ENCODE peak calls at places on chromosome 20, in eight cellular contexts. L is cardiac fibroblast, G is HT-29, A is fibroblast of mammary gland, O is Caco-2, M is foreskin keratinocyte, E is iris pigment epithelial cell, K is AG09309. F is an unnamed sample.

GRCh38 chr20:11270566-11270965 is 596.8 kb upstream of the JAG1 start:
- DNase-seq in E (no peak), O (no peak), A (no peak), L (no peak), K (no peak), M (peak; percentile 37), G (no peak), F (peak; percentile 21)

GRCh38 chr20:6580486-6580885 is 187.0 kb upstream of the BMP2 start:
- DNase-seq in A (peak; percentile 44), M (no peak), G (no peak), E (no peak), L (no peak), O (no peak), K (no peak), F (no peak)

GRCh38 chr20:52593634-52594033 is 378.5 kb upstream of the TSHZ2 start:
- DNase-seq in G (no peak), E (no peak), A (peak; percentile 37), L (no peak), O (no peak), M (no peak), K (peak; percentile 2), F (no peak)

GRCh38 chr20:43446361-43446879 is 11.3 kb upstream of the SRSF6 start:
- DNase-seq in O (peak; percentile 44), M (peak; percentile 65), E (no peak), L (no peak), K (no peak), G (no peak), A (peak; percentile 16), F (no peak)

GRCh38 chr20:62059926-62060630 is 5.6 kb downstream of the TAF4 start:
- DNase-seq in G (no peak), M (no peak), K (no peak), E (no peak), A (no peak), L (no peak), O (peak; percentile 39), F (no peak)

GRCh38 chr20:36542019-36542488 is 735 bp downstream of the MYL9 start:
- DNase-seq in L (peak; percentile 65), G (peak; percentile 22), E (peak; percentile 67), M (no peak), K (no peak), A (peak; percentile 63), O (peak; percentile 82), F (peak; percentile 72)

GRCh38 chr20:48282591-48283228 is 497.4 kb upstream of the SULF2 start:
- DNase-seq in K (no peak), A (no peak), L (no peak), M (no peak), O (peak; percentile 60), G (peak; percentile 46), E (no peak), F (no peak)

GRCh38 chr20:44594730-44595129 is 12.4 kb downstream of the PKIG start:
- DNase-seq in M (peak; percentile 49), O (no peak), E (peak; percentile 76), L (peak; percentile 88), A (peak; percentile 82), G (no peak), K (no peak), F (no peak)

GRCh38 chr20:43849496-43850197 is 65.0 kb upstream of the TOX2 start:
- DNase-seq in E (peak; percentile 86), G (no peak), O (peak; percentile 26), A (peak; percentile 76), K (no peak), M (no peak), L (peak; percentile 61), F (no peak)

GRCh38 chr20:53679597-53680309 is 86.1 kb upstream of the ZNF217 start:
- DNase-seq in A (no peak), K (no peak), G (no peak), L (no peak), E (no peak), O (peak; percentile 71), M (no peak), F (peak; percentile 34)

GRCh38 chr20:13288357-13288756 is 67.3 kb downstream of the ISM1 start:
- DNase-seq in M (no peak), O (no peak), A (no peak), G (no peak), L (no peak), E (no peak), K (no peak), F (no peak)

GRCh38 chr20:14604143-14604542 is 266.7 kb upstream of the FLRT3 start:
- DNase-seq in K (no peak), E (no peak), A (no peak), M (no peak), O (no peak), G (no peak), L (no peak), F (no peak)

GRCh38 chr20:10357974-10358373 is 76.0 kb downstream of the MKKS start:
- DNase-seq in K (no peak), A (peak; percentile 44), G (no peak), O (no peak), M (no peak), E (peak; percentile 24), L (peak; percentile 44), F (peak; percentile 6)

GRCh38 chr20:6057704-6058103 is 3.8 kb upstream of the LRRN4 start:
- DNase-seq in O (no peak), E (no peak), A (no peak), L (no peak), K (no peak), M (no peak), G (no peak), F (no peak)

GRCh38 chr20:41370176-41370575 is 3.6 kb upstream of the EMILIN3 start:
- DNase-seq in A (no peak), E (no peak), K (no peak), G (no peak), M (no peak), L (no peak), O (no peak), F (no peak)

GRCh38 chr20:34647737-34648136 is 29.2 kb downstream of the PIGU start:
- DNase-seq in A (no peak), K (no peak), G (no peak), M (no peak), E (no peak), O (no peak), L (no peak), F (no peak)

GRCh38 chr20:13825465-13825864 is 40.6 kb downstream of the NDUFAF5 start:
- DNase-seq in M (no peak), E (no peak), K (no peak), G (no peak), A (no peak), O (no peak), L (no peak), F (no peak)

GRCh38 chr20:44295995-44296394 is 15.0 kb downstream of the FITM2 start:
- DNase-seq in L (no peak), E (no peak), G (no peak), M (no peak), K (no peak), A (no peak), O (no peak), F (no peak)

GRCh38 chr20:32474967-32475819 is 109.9 kb downstream of the NOL4L start:
- DNase-seq in K (peak; percentile 77), L (peak; percentile 92), G (peak; percentile 95), A (peak; percentile 93), O (peak; percentile 100), M (no peak), E (peak; percentile 98), F (peak; percentile 70)

GRCh38 chr20:33707668-33708067 is 12.4 kb downstream of the PXMP4 start:
- DNase-seq in G (no peak), O (no peak), L (no peak), E (no peak), K (no peak), M (no peak), A (no peak), F (no peak)

GRCh38 chr20:19996970-19997369 is 20.2 kb upstream of the NAA20 start:
- DNase-seq in E (no peak), M (no peak), G (no peak), O (no peak), K (no peak), L (no peak), A (no peak), F (no peak)

GRCh38 chr20:46523696-46524328 is 10.5 kb upstream of the ZNF334 start:
- DNase-seq in O (no peak), G (peak; percentile 19), K (no peak), E (peak; percentile 12), A (peak; percentile 20), M (no peak), L (peak; percentile 16), F (peak; percentile 62)

F was measured in neural progenitor cell.